ENCODE peak calls at places on chromosomes 6 and 20, in ten cellular contexts. One of them, this sample, is unnamed. For H3K9me3, H3K36me3 and H3K4me1, the result is how much of the 10 kb centered on the place peaks cover.

GRCh38 chr6:35494161-35494563 is 2.7 kb downstream of the TEAD3 start:
- DNase-seq in heart right ventricle: no peak
- DNase-seq in psoas muscle: no peak
- DNase-seq in CD8-positive, alpha-beta T cell: no peak
- DNase-seq in PC-3: no peak
- DNase-seq in effector memory CD4-positive, alpha-beta T cell: no peak
- DNase-seq in Karpas-422: no peak
- DNase-seq in hepatocyte: no peak
- DNase-seq in stomach: no peak
- DNase-seq in heart left ventricle: no peak
- DNase-seq in this sample: no peak

GRCh38 chr6:18171861-18172260 is 16.6 kb downstream of the KDM1B start:
- DNase-seq in hepatocyte: no peak
- DNase-seq in CD8-positive, alpha-beta T cell: no peak
- DNase-seq in stomach: no peak
- DNase-seq in PC-3: no peak
- DNase-seq in heart right ventricle: no peak
- DNase-seq in effector memory CD4-positive, alpha-beta T cell: no peak
- DNase-seq in psoas muscle: no peak
- DNase-seq in heart left ventricle: no peak
- DNase-seq in Karpas-422: no peak
- DNase-seq in this sample: no peak

GRCh38 chr20:9349256-9349655 is 165.1 kb upstream of the LAMP5 start:
- DNase-seq in effector memory CD4-positive, alpha-beta T cell: no peak
- DNase-seq in hepatocyte: no peak
- DNase-seq in PC-3: no peak
- DNase-seq in psoas muscle: no peak
- DNase-seq in stomach: no peak
- DNase-seq in Karpas-422: no peak
- DNase-seq in heart right ventricle: no peak
- DNase-seq in CD8-positive, alpha-beta T cell: no peak
- DNase-seq in heart left ventricle: no peak
- DNase-seq in this sample: no peak

GRCh38 chr6:71982385-71982784 is 96.0 kb downstream of the RIMS1 start:
- DNase-seq in heart left ventricle: no peak
- DNase-seq in effector memory CD4-positive, alpha-beta T cell: no peak
- DNase-seq in stomach: no peak
- DNase-seq in CD8-positive, alpha-beta T cell: no peak
- DNase-seq in Karpas-422: no peak
- DNase-seq in PC-3: no peak
- DNase-seq in hepatocyte: no peak
- DNase-seq in psoas muscle: no peak
- DNase-seq in heart right ventricle: no peak
- DNase-seq in this sample: no peak

GRCh38 chr20:48329676-48330644 is 497.8 kb downstream of the PREX1 start:
- DNase-seq in effector memory CD4-positive, alpha-beta T cell: no peak
- DNase-seq in psoas muscle: no peak
- DNase-seq in hepatocyte: no peak
- DNase-seq in PC-3: peak
- DNase-seq in Karpas-422: peak
- DNase-seq in CD8-positive, alpha-beta T cell: no peak
- DNase-seq in heart right ventricle: no peak
- DNase-seq in heart left ventricle: no peak
- DNase-seq in stomach: no peak
- DNase-seq in this sample: no peak

GRCh38 chr6:13615802-13616140 is 636 bp downstream of the NOL7 start:
- DNase-seq in heart right ventricle: peak
- DNase-seq in psoas muscle: peak
- DNase-seq in heart left ventricle: peak
- DNase-seq in stomach: peak
- DNase-seq in CD8-positive, alpha-beta T cell: peak
- DNase-seq in PC-3: peak
- DNase-seq in effector memory CD4-positive, alpha-beta T cell: peak
- DNase-seq in Karpas-422: peak
- DNase-seq in hepatocyte: peak
- DNase-seq in this sample: no peak

GRCh38 chr20:31864521-31865400 is 5.6 kb downstream of the DUSP15 start:
- DNase-seq in effector memory CD4-positive, alpha-beta T cell: no peak
- DNase-seq in hepatocyte: no peak
- DNase-seq in heart right ventricle: no peak
- DNase-seq in Karpas-422: no peak
- DNase-seq in psoas muscle: no peak
- DNase-seq in heart left ventricle: no peak
- DNase-seq in stomach: no peak
- DNase-seq in PC-3: no peak
- DNase-seq in CD8-positive, alpha-beta T cell: no peak
- DNase-seq in this sample: no peak

GRCh38 chr6:32668226-32668747 is 1.8 kb upstream of the HLA-DQB1 start:
- DNase-seq in psoas muscle: peak
- DNase-seq in CD8-positive, alpha-beta T cell: peak
- DNase-seq in Karpas-422: peak
- DNase-seq in PC-3: peak
- DNase-seq in effector memory CD4-positive, alpha-beta T cell: peak
- DNase-seq in hepatocyte: peak
- DNase-seq in heart right ventricle: no peak
- DNase-seq in heart left ventricle: peak
- DNase-seq in stomach: peak
- DNase-seq in this sample: no peak

GRCh38 chr20:15446373-15446772 is 1109.0 kb upstream of the FLRT3 start:
- DNase-seq in stomach: no peak
- DNase-seq in Karpas-422: no peak
- DNase-seq in psoas muscle: peak
- DNase-seq in hepatocyte: peak
- DNase-seq in heart left ventricle: no peak
- DNase-seq in heart right ventricle: peak
- DNase-seq in effector memory CD4-positive, alpha-beta T cell: no peak
- DNase-seq in CD8-positive, alpha-beta T cell: no peak
- DNase-seq in PC-3: peak
- DNase-seq in this sample: no peak

GRCh38 chr6:2977799-2978558 is 6.6 kb upstream of the SERPINB6 start:
- DNase-seq in CD8-positive, alpha-beta T cell: no peak
- DNase-seq in psoas muscle: no peak
- DNase-seq in heart right ventricle: no peak
- DNase-seq in hepatocyte: no peak
- DNase-seq in stomach: no peak
- DNase-seq in PC-3: no peak
- DNase-seq in effector memory CD4-positive, alpha-beta T cell: no peak
- DNase-seq in heart left ventricle: no peak
- DNase-seq in Karpas-422: no peak
- DNase-seq in this sample: no peak

GRCh38 chr20:62816031-62816878 is 595 bp upstream of the COL9A3 start:
- DNase-seq in heart left ventricle: no peak
- DNase-seq in psoas muscle: no peak
- DNase-seq in CD8-positive, alpha-beta T cell: no peak
- DNase-seq in Karpas-422: no peak
- DNase-seq in hepatocyte: no peak
- DNase-seq in heart right ventricle: no peak
- DNase-seq in PC-3: no peak
- DNase-seq in effector memory CD4-positive, alpha-beta T cell: no peak
- DNase-seq in stomach: no peak
- DNase-seq in this sample: no peak

GRCh38 chr20:50563133-50563944 is 53.2 kb downstream of the PTPN1 start:
- DNase-seq in PC-3: no peak
- DNase-seq in heart right ventricle: no peak
- DNase-seq in CD8-positive, alpha-beta T cell: no peak
- DNase-seq in psoas muscle: no peak
- DNase-seq in hepatocyte: no peak
- DNase-seq in stomach: no peak
- DNase-seq in Karpas-422: no peak
- DNase-seq in heart left ventricle: no peak
- DNase-seq in effector memory CD4-positive, alpha-beta T cell: no peak
- DNase-seq in this sample: no peak

GRCh38 chr6:87944541-87944954 is 103.1 kb upstream of the SPACA1 start:
- DNase-seq in CD8-positive, alpha-beta T cell: no peak
- DNase-seq in stomach: peak
- DNase-seq in heart right ventricle: peak
- DNase-seq in effector memory CD4-positive, alpha-beta T cell: no peak
- DNase-seq in psoas muscle: peak
- DNase-seq in hepatocyte: peak
- DNase-seq in PC-3: peak
- DNase-seq in heart left ventricle: peak
- DNase-seq in Karpas-422: no peak
- DNase-seq in this sample: peak
- H3K9me3 ChIP-seq in CD8-positive, alpha-beta T cell: under half
- H3K9me3 ChIP-seq in stomach: under half
- H3K9me3 ChIP-seq in heart right ventricle: under half
- H3K9me3 ChIP-seq in effector memory CD4-positive, alpha-beta T cell: under half
- H3K9me3 ChIP-seq in psoas muscle: under half
- H3K9me3 ChIP-seq in hepatocyte: under half
- H3K9me3 ChIP-seq in PC-3: under half
- H3K9me3 ChIP-seq in heart left ventricle: under half
- H3K9me3 ChIP-seq in Karpas-422: under half
- H3K9me3 ChIP-seq in this sample: under half

DNA sequence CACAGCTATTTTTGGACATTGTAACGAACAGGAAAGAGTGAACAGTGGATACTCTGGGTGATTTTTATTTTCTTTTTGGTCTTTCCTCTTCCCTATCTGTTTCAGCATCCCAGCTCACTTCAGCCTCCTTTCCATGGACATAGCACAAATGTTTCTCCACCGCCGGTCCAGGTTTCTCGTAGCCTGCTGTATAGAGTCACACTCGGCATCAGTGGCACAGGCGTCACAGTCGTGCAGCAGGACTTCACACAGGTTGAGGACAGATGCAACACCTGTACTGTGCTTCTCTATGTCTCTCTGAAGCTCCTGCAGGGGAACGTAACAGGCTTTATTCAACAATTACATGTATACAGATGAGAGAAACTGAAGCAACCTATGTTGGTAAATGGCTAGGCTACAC is 348.3 kb downstream of the ESR1 start:
- DNase-seq in PC-3: no peak
- DNase-seq in stomach: no peak
- DNase-seq in Karpas-422: no peak
- DNase-seq in heart right ventricle: no peak
- DNase-seq in heart left ventricle: no peak
- DNase-seq in hepatocyte: no peak
- DNase-seq in effector memory CD4-positive, alpha-beta T cell: no peak
- DNase-seq in psoas muscle: no peak
- DNase-seq in CD8-positive, alpha-beta T cell: no peak
- DNase-seq in this sample: no peak
- H3K36me3 ChIP-seq in PC-3: under half
- H3K36me3 ChIP-seq in stomach: half or more
- H3K36me3 ChIP-seq in Karpas-422: under half
- H3K36me3 ChIP-seq in heart right ventricle: under half
- H3K36me3 ChIP-seq in heart left ventricle: half or more
- H3K36me3 ChIP-seq in hepatocyte: under half
- H3K36me3 ChIP-seq in effector memory CD4-positive, alpha-beta T cell: half or more
- H3K36me3 ChIP-seq in psoas muscle: half or more
- H3K36me3 ChIP-seq in CD8-positive, alpha-beta T cell: under half
- H3K36me3 ChIP-seq in this sample: under half

GRCh38 chr6:47483516-47483852 is 5.9 kb downstream of the CD2AP start:
- DNase-seq in CD8-positive, alpha-beta T cell: no peak
- DNase-seq in hepatocyte: no peak
- DNase-seq in effector memory CD4-positive, alpha-beta T cell: no peak
- DNase-seq in stomach: no peak
- DNase-seq in heart left ventricle: no peak
- DNase-seq in Karpas-422: no peak
- DNase-seq in heart right ventricle: no peak
- DNase-seq in PC-3: no peak
- DNase-seq in psoas muscle: no peak
- DNase-seq in this sample: no peak

GRCh38 chr6:47485491-47486135 is 8.0 kb downstream of the CD2AP start:
- DNase-seq in stomach: no peak
- DNase-seq in PC-3: peak
- DNase-seq in heart right ventricle: no peak
- DNase-seq in CD8-positive, alpha-beta T cell: no peak
- DNase-seq in effector memory CD4-positive, alpha-beta T cell: no peak
- DNase-seq in heart left ventricle: no peak
- DNase-seq in hepatocyte: no peak
- DNase-seq in psoas muscle: no peak
- DNase-seq in Karpas-422: no peak
- DNase-seq in this sample: no peak

GRCh38 chr6:47484616-47485015 is 7.0 kb downstream of the CD2AP start:
- DNase-seq in Karpas-422: no peak
- DNase-seq in psoas muscle: no peak
- DNase-seq in CD8-positive, alpha-beta T cell: no peak
- DNase-seq in heart right ventricle: no peak
- DNase-seq in PC-3: peak
- DNase-seq in stomach: no peak
- DNase-seq in effector memory CD4-positive, alpha-beta T cell: no peak
- DNase-seq in hepatocyte: peak
- DNase-seq in heart left ventricle: no peak
- DNase-seq in this sample: no peak

GRCh38 chr6:47483853-47484546 is 6.4 kb downstream of the CD2AP start:
- DNase-seq in PC-3: peak
- DNase-seq in stomach: no peak
- DNase-seq in heart right ventricle: no peak
- DNase-seq in effector memory CD4-positive, alpha-beta T cell: no peak
- DNase-seq in psoas muscle: no peak
- DNase-seq in heart left ventricle: no peak
- DNase-seq in hepatocyte: no peak
- DNase-seq in CD8-positive, alpha-beta T cell: no peak
- DNase-seq in Karpas-422: no peak
- DNase-seq in this sample: no peak

DNA sequence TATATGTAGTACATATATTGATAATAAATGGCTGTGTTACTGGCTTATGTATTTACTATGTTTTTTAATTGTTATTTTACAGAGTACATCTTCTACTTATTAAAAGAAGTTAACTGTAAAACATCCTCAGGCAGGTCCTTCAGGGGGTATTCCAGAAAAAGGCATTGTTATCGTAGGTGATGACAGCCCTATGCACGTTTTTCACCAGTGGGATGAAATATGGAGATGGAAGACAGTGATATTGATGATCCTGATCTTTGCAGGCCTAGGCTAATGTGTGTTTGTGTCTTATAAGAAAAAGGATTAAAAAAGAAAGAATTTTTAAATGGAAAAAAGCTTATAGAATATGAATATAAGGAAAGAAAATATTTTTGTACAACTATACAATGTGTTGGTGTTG is 7.5 kb downstream of the CD2AP start:
- DNase-seq in heart right ventricle: no peak
- DNase-seq in CD8-positive, alpha-beta T cell: no peak
- DNase-seq in hepatocyte: no peak
- DNase-seq in psoas muscle: no peak
- DNase-seq in PC-3: no peak
- DNase-seq in heart left ventricle: no peak
- DNase-seq in stomach: no peak
- DNase-seq in Karpas-422: no peak
- DNase-seq in effector memory CD4-positive, alpha-beta T cell: no peak
- DNase-seq in this sample: no peak
- H3K4me1 ChIP-seq in heart right ventricle: under half
- H3K4me1 ChIP-seq in CD8-positive, alpha-beta T cell: under half
- H3K4me1 ChIP-seq in hepatocyte: under half
- H3K4me1 ChIP-seq in psoas muscle: under half
- H3K4me1 ChIP-seq in PC-3: under half
- H3K4me1 ChIP-seq in heart left ventricle: under half
- H3K4me1 ChIP-seq in stomach: under half
- H3K4me1 ChIP-seq in Karpas-422: under half
- H3K4me1 ChIP-seq in effector memory CD4-positive, alpha-beta T cell: under half
- H3K4me1 ChIP-seq in this sample: under half

DNA sequence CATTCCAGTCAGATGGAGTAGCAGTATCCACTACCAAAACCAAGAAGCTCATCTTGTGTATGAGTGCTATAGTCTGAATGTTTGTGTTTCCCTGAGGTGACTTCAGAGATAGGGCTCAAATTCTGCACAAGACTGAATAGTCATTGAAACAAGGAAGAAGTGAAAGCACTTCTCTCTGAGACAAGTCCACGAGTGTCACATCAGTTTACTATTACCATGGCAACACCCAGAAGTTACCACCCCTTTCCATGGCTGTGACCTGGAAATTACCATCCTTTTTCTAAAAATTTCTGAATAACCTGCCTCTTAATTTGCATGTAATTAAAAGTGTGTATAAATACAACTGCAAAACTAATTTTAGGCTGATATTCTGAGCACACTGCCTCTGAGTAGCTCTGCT is 682.1 kb upstream of the ADGRB3 start:
- DNase-seq in hepatocyte: no peak
- DNase-seq in PC-3: no peak
- DNase-seq in heart right ventricle: no peak
- DNase-seq in CD8-positive, alpha-beta T cell: no peak
- DNase-seq in Karpas-422: peak
- DNase-seq in stomach: no peak
- DNase-seq in psoas muscle: no peak
- DNase-seq in effector memory CD4-positive, alpha-beta T cell: no peak
- DNase-seq in heart left ventricle: no peak
- DNase-seq in this sample: no peak
- H3K9me3 ChIP-seq in hepatocyte: under half
- H3K9me3 ChIP-seq in PC-3: under half
- H3K9me3 ChIP-seq in heart right ventricle: under half
- H3K9me3 ChIP-seq in CD8-positive, alpha-beta T cell: under half
- H3K9me3 ChIP-seq in Karpas-422: under half
- H3K9me3 ChIP-seq in stomach: under half
- H3K9me3 ChIP-seq in psoas muscle: under half
- H3K9me3 ChIP-seq in effector memory CD4-positive, alpha-beta T cell: under half
- H3K9me3 ChIP-seq in heart left ventricle: under half
- H3K9me3 ChIP-seq in this sample: under half

This sample was measured in SJSA1.